ENCODE peak calls at places on chromosomes 2 and 18, in seven cellular contexts. One of them, this sample, is unnamed.

GRCh38 chr2:172208881-172209325 is 106.2 kb upstream of the DLX2 start:
- DNase-seq in body of pancreas: no peak
- DNase-seq in spleen: no peak
- DNase-seq in HepG2: no peak
- DNase-seq in thoracic aorta: no peak
- DNase-seq in adrenal gland: no peak
- DNase-seq in IMR-90: peak
- DNase-seq in this sample: no peak

GRCh38 chr2:102187191-102188150 is 648 bp downstream of the IL1RL2 start:
- DNase-seq in body of pancreas: peak
- DNase-seq in spleen: peak
- DNase-seq in HepG2: no peak
- DNase-seq in thoracic aorta: peak
- DNase-seq in adrenal gland: peak
- DNase-seq in IMR-90: peak
- DNase-seq in this sample: peak

GRCh38 chr2:19711470-19712372 is 190.1 kb downstream of the TTC32 start:
- DNase-seq in body of pancreas: no peak
- DNase-seq in spleen: no peak
- DNase-seq in HepG2: peak
- DNase-seq in thoracic aorta: peak
- DNase-seq in adrenal gland: no peak
- DNase-seq in IMR-90: peak
- DNase-seq in this sample: no peak

GRCh38 chr2:212777020-212777491 is 238.5 kb upstream of the ERBB4 start:
- DNase-seq in body of pancreas: no peak
- DNase-seq in spleen: no peak
- DNase-seq in HepG2: peak
- DNase-seq in thoracic aorta: no peak
- DNase-seq in adrenal gland: no peak
- DNase-seq in IMR-90: peak
- DNase-seq in this sample: no peak

GRCh38 chr2:109225170-109225775 is 96.3 kb downstream of the SH3RF3 start:
- DNase-seq in body of pancreas: no peak
- DNase-seq in spleen: no peak
- DNase-seq in HepG2: no peak
- DNase-seq in thoracic aorta: no peak
- DNase-seq in adrenal gland: no peak
- DNase-seq in IMR-90: no peak
- DNase-seq in this sample: no peak

GRCh38 chr2:231300020-231300721 is 95.3 kb upstream of the B3GNT7 start:
- DNase-seq in body of pancreas: peak
- DNase-seq in spleen: no peak
- DNase-seq in HepG2: peak
- DNase-seq in thoracic aorta: no peak
- DNase-seq in adrenal gland: no peak
- DNase-seq in IMR-90: no peak
- DNase-seq in this sample: no peak

GRCh38 chr2:104025296-104025695 is 828.6 kb upstream of the POU3F3 start:
- DNase-seq in body of pancreas: no peak
- DNase-seq in spleen: no peak
- DNase-seq in HepG2: no peak
- DNase-seq in thoracic aorta: no peak
- DNase-seq in adrenal gland: no peak
- DNase-seq in IMR-90: no peak
- DNase-seq in this sample: no peak

GRCh38 chr18:56459451-56459777 is 179.0 kb downstream of the TXNL1 start:
- DNase-seq in body of pancreas: no peak
- DNase-seq in spleen: no peak
- DNase-seq in HepG2: no peak
- DNase-seq in thoracic aorta: no peak
- DNase-seq in adrenal gland: no peak
- DNase-seq in IMR-90: no peak
- DNase-seq in this sample: no peak

GRCh38 chr2:227339098-227339599 is 14.1 kb downstream of the MFF start:
- DNase-seq in body of pancreas: no peak
- DNase-seq in spleen: no peak
- DNase-seq in HepG2: peak
- DNase-seq in thoracic aorta: no peak
- DNase-seq in adrenal gland: no peak
- DNase-seq in IMR-90: no peak
- DNase-seq in this sample: no peak

GRCh38 chr18:58584219-58585127 is 44.4 kb downstream of the ALPK2 start:
- DNase-seq in body of pancreas: no peak
- DNase-seq in spleen: no peak
- DNase-seq in HepG2: no peak
- DNase-seq in thoracic aorta: no peak
- DNase-seq in adrenal gland: no peak
- DNase-seq in IMR-90: peak
- DNase-seq in this sample: no peak

GRCh38 chr18:36899289-36899688 is 70.4 kb downstream of the KIAA1328 start:
- DNase-seq in body of pancreas: no peak
- DNase-seq in spleen: no peak
- DNase-seq in HepG2: peak
- DNase-seq in thoracic aorta: no peak
- DNase-seq in adrenal gland: no peak
- DNase-seq in IMR-90: peak
- DNase-seq in this sample: no peak

GRCh38 chr2:6915399-6915798 is 1.8 kb upstream of the RNF144A start:
- DNase-seq in body of pancreas: no peak
- DNase-seq in spleen: no peak
- DNase-seq in HepG2: peak
- DNase-seq in thoracic aorta: no peak
- DNase-seq in adrenal gland: no peak
- DNase-seq in IMR-90: no peak
- DNase-seq in this sample: no peak

GRCh38 chr18:74392323-74392722 is 64.8 kb downstream of the DIPK1C start:
- DNase-seq in body of pancreas: no peak
- DNase-seq in spleen: no peak
- DNase-seq in HepG2: no peak
- DNase-seq in thoracic aorta: no peak
- DNase-seq in adrenal gland: no peak
- DNase-seq in IMR-90: no peak
- DNase-seq in this sample: no peak

GRCh38 chr2:834233-834632 is 116.4 kb upstream of the SNTG2 start:
- DNase-seq in body of pancreas: no peak
- DNase-seq in spleen: no peak
- DNase-seq in HepG2: no peak
- DNase-seq in thoracic aorta: no peak
- DNase-seq in adrenal gland: peak
- DNase-seq in IMR-90: no peak
- DNase-seq in this sample: no peak

GRCh38 chr2:199201539-199201938 is 256.2 kb downstream of the SATB2 start:
- DNase-seq in body of pancreas: no peak
- DNase-seq in spleen: no peak
- DNase-seq in HepG2: no peak
- DNase-seq in thoracic aorta: no peak
- DNase-seq in adrenal gland: no peak
- DNase-seq in IMR-90: no peak
- DNase-seq in this sample: no peak

GRCh38 chr2:110983130-110983529 is 137.6 kb upstream of the BCL2L11 start:
- DNase-seq in body of pancreas: no peak
- DNase-seq in spleen: no peak
- DNase-seq in HepG2: no peak
- DNase-seq in thoracic aorta: no peak
- DNase-seq in adrenal gland: no peak
- DNase-seq in IMR-90: no peak
- DNase-seq in this sample: no peak

GRCh38 chr2:195009202-195009601 is 647.8 kb upstream of the SLC39A10 start:
- DNase-seq in body of pancreas: no peak
- DNase-seq in spleen: no peak
- DNase-seq in HepG2: no peak
- DNase-seq in thoracic aorta: no peak
- DNase-seq in adrenal gland: no peak
- DNase-seq in IMR-90: peak
- DNase-seq in this sample: no peak

GRCh38 chr2:18479901-18480369 is 80.5 kb downstream of the RDH14 start:
- DNase-seq in body of pancreas: peak
- DNase-seq in spleen: no peak
- DNase-seq in HepG2: no peak
- DNase-seq in thoracic aorta: no peak
- DNase-seq in adrenal gland: no peak
- DNase-seq in IMR-90: no peak
- DNase-seq in this sample: peak

GRCh38 chr2:155815851-155816250 is 516.7 kb downstream of the NR4A2 start:
- DNase-seq in body of pancreas: no peak
- DNase-seq in spleen: no peak
- DNase-seq in HepG2: peak
- DNase-seq in thoracic aorta: no peak
- DNase-seq in adrenal gland: no peak
- DNase-seq in IMR-90: no peak
- DNase-seq in this sample: no peak

GRCh38 chr2:149125031-149125725 is 86.7 kb downstream of the LYPD6B start:
- DNase-seq in body of pancreas: peak
- DNase-seq in spleen: no peak
- DNase-seq in HepG2: peak
- DNase-seq in thoracic aorta: no peak
- DNase-seq in adrenal gland: no peak
- DNase-seq in IMR-90: no peak
- DNase-seq in this sample: no peak

GRCh38 chr2:208820289-208820688 is 413.7 kb downstream of the PTH2R start:
- DNase-seq in body of pancreas: no peak
- DNase-seq in spleen: no peak
- DNase-seq in HepG2: no peak
- DNase-seq in thoracic aorta: no peak
- DNase-seq in adrenal gland: no peak
- DNase-seq in IMR-90: no peak
- DNase-seq in this sample: no peak
- TF ChIP-seq CTCF in body of pancreas: peak
- TF ChIP-seq CTCF in spleen: peak
- TF ChIP-seq CTCF in HepG2: peak
- TF ChIP-seq CTCF in thoracic aorta: no peak
- TF ChIP-seq CTCF in adrenal gland: no peak
- TF ChIP-seq CTCF in IMR-90: no peak
- TF ChIP-seq CTCF in this sample: no peak

GRCh38 chr2:223697921-223698645 is 95.9 kb upstream of the SCG2 start:
- DNase-seq in body of pancreas: no peak
- DNase-seq in spleen: no peak
- DNase-seq in HepG2: no peak
- DNase-seq in thoracic aorta: no peak
- DNase-seq in adrenal gland: no peak
- DNase-seq in IMR-90: peak
- DNase-seq in this sample: no peak

GRCh38 chr2:223696719-223697118 is 94.6 kb upstream of the SCG2 start:
- DNase-seq in body of pancreas: no peak
- DNase-seq in spleen: no peak
- DNase-seq in HepG2: peak
- DNase-seq in thoracic aorta: no peak
- DNase-seq in adrenal gland: no peak
- DNase-seq in IMR-90: peak
- DNase-seq in this sample: no peak

GRCh38 chr2:223688094-223688835 is 86.1 kb upstream of the SCG2 start:
- DNase-seq in body of pancreas: no peak
- DNase-seq in spleen: no peak
- DNase-seq in HepG2: no peak
- DNase-seq in thoracic aorta: no peak
- DNase-seq in adrenal gland: no peak
- DNase-seq in IMR-90: no peak
- DNase-seq in this sample: no peak

GRCh38 chr2:223697316-223697875 is 95.2 kb upstream of the SCG2 start:
- DNase-seq in body of pancreas: no peak
- DNase-seq in spleen: no peak
- DNase-seq in HepG2: no peak
- DNase-seq in thoracic aorta: no peak
- DNase-seq in adrenal gland: no peak
- DNase-seq in IMR-90: no peak
- DNase-seq in this sample: no peak

DNA sequence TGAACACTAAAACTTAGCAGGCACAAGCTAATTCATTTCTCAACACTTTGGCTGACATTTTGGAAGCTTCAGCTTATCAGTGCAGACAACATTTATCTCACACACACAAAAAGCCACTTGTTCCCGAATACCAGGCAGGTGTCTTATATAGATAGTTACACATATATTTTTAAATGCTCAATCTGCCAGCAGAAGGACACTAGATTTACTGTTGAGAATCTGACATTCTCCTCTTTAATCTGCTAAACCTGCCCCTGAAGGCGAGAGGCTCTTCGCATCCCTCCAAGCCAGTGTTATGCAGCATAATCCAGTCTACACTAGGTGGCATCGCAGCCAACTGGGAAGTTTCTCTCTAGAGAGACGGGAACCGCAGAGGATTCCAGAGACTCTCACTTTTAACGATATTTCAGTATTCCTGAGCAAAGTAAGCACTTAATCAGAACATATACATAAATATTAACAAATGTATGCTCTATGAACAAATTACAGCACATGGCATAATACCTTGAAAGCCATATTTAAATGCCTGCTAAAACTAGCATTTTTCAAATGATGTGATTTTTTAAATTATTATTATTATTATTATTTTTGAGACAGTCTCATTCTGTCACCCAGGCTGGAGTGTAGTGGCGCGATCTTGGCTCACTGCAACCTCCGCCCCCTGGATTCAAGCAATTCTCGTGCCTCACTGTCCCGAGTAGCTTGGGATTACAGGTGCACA is 90.2 kb upstream of the SCG2 start:
- DNase-seq in body of pancreas: peak
- DNase-seq in spleen: no peak
- DNase-seq in HepG2: peak
- DNase-seq in thoracic aorta: no peak
- DNase-seq in adrenal gland: peak
- DNase-seq in IMR-90: peak
- DNase-seq in this sample: no peak
- TF ChIP-seq CTCF in body of pancreas: peak
- TF ChIP-seq CTCF in spleen: peak
- TF ChIP-seq CTCF in HepG2: peak
- TF ChIP-seq CTCF in thoracic aorta: peak
- TF ChIP-seq CTCF in adrenal gland: peak
- TF ChIP-seq CTCF in IMR-90: peak
- TF ChIP-seq CTCF in this sample: peak

GRCh38 chr2:85754313-85755095 is 713 bp downstream of the ATOH8 start:
- DNase-seq in body of pancreas: peak
- DNase-seq in spleen: no peak
- DNase-seq in HepG2: peak
- DNase-seq in thoracic aorta: no peak
- DNase-seq in adrenal gland: no peak
- DNase-seq in IMR-90: peak
- DNase-seq in this sample: peak
- TF ChIP-seq CTCF in body of pancreas: peak
- TF ChIP-seq CTCF in spleen: peak
- TF ChIP-seq CTCF in HepG2: no peak
- TF ChIP-seq CTCF in thoracic aorta: peak
- TF ChIP-seq CTCF in adrenal gland: no peak
- TF ChIP-seq CTCF in IMR-90: no peak
- TF ChIP-seq CTCF in this sample: peak

DNA sequence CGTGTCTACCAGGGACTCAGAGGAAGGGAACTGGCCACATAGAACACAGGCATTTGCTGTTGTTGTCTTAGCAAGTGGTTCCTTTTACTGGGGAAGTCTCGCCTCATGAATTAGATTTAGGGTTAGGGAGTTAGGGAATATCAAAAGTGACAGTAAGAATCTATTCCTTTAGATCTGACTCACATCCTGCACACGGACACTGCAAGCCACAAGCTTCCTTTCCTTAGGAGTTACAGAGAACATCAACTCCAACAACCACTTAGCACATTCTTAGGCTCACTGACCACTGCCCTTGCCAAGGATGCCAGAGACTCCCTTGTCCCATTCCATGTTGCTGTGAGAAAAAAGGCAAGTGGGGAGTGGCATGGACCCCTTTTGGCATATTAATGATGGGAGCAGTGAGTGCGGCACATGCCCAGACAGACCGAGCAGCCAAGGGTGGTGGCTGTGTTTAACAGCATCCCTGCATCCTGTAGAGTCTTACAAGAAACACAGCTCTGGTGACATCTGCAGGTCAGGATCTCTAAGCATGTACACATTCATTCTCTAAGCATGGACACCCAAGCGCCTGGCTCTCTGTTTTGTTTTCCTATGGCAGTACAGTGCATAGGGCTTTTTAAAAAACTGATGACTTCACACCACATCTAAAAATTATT is 745.6 kb upstream of the RAB6C start:
- DNase-seq in body of pancreas: no peak
- DNase-seq in spleen: no peak
- DNase-seq in HepG2: no peak
- DNase-seq in thoracic aorta: no peak
- DNase-seq in adrenal gland: no peak
- DNase-seq in IMR-90: no peak
- DNase-seq in this sample: no peak
- TF ChIP-seq CTCF in body of pancreas: peak
- TF ChIP-seq CTCF in spleen: no peak
- TF ChIP-seq CTCF in HepG2: no peak
- TF ChIP-seq CTCF in thoracic aorta: no peak
- TF ChIP-seq CTCF in adrenal gland: no peak
- TF ChIP-seq CTCF in IMR-90: no peak
- TF ChIP-seq CTCF in this sample: peak

This sample was measured in tibial artery.